ENCODE peak calls at places on chromosomes 4 and X, in five cellular contexts. One of them, this sample, is unnamed.

GRCh38 chr4:26866203-26866602 is 5.6 kb downstream of the STIM2 start:
- DNase-seq in T-helper 2 cell: no peak
- DNase-seq in fibroblast of mammary gland: no peak
- DNase-seq in lung microvascular endothelial cell: no peak
- DNase-seq in posterior vena cava: no peak
- DNase-seq in this sample: no peak

GRCh38 chrX:77276742-77277141 is 170.4 kb upstream of the FGF16 start:
- DNase-seq in T-helper 2 cell: no peak
- DNase-seq in posterior vena cava: no peak
- DNase-seq in fibroblast of mammary gland: no peak
- DNase-seq in lung microvascular endothelial cell: no peak
- DNase-seq in this sample: no peak

GRCh38 chrX:30955687-30956086 is 66.6 kb upstream of the TAB3 start:
- DNase-seq in lung microvascular endothelial cell: no peak
- DNase-seq in fibroblast of mammary gland: no peak
- DNase-seq in T-helper 2 cell: no peak
- DNase-seq in posterior vena cava: no peak
- DNase-seq in this sample: no peak

GRCh38 chr4:121668368-121669162 is 28.2 kb downstream of the ANXA5 start:
- DNase-seq in posterior vena cava: no peak
- DNase-seq in T-helper 2 cell: no peak
- DNase-seq in fibroblast of mammary gland: peak
- DNase-seq in lung microvascular endothelial cell: no peak
- DNase-seq in this sample: peak

GRCh38 chr4:112865443-112865842 is 184.0 kb upstream of the ANK2 start:
- DNase-seq in lung microvascular endothelial cell: no peak
- DNase-seq in fibroblast of mammary gland: peak
- DNase-seq in T-helper 2 cell: no peak
- DNase-seq in posterior vena cava: no peak
- DNase-seq in this sample: no peak

GRCh38 chrX:70769659-70770232 is 138.8 kb downstream of the TEX11 start:
- DNase-seq in lung microvascular endothelial cell: peak
- DNase-seq in T-helper 2 cell: no peak
- DNase-seq in posterior vena cava: no peak
- DNase-seq in fibroblast of mammary gland: peak
- DNase-seq in this sample: peak

GRCh38 chr4:80989921-80990544 is 40.5 kb upstream of the BMP3 start:
- DNase-seq in T-helper 2 cell: peak
- DNase-seq in fibroblast of mammary gland: peak
- DNase-seq in posterior vena cava: no peak
- DNase-seq in lung microvascular endothelial cell: peak
- DNase-seq in this sample: peak

GRCh38 chr4:85951-86350 is 32.8 kb downstream of the ZNF595 start:
- DNase-seq in fibroblast of mammary gland: no peak
- DNase-seq in lung microvascular endothelial cell: no peak
- DNase-seq in T-helper 2 cell: no peak
- DNase-seq in posterior vena cava: no peak
- DNase-seq in this sample: no peak

GRCh38 chrX:77160301-77160700 is 286.9 kb upstream of the FGF16 start:
- DNase-seq in lung microvascular endothelial cell: peak
- DNase-seq in posterior vena cava: no peak
- DNase-seq in T-helper 2 cell: no peak
- DNase-seq in fibroblast of mammary gland: no peak
- DNase-seq in this sample: no peak

GRCh38 chr4:15396157-15396800 is 31.6 kb upstream of the C1QTNF7 start:
- DNase-seq in fibroblast of mammary gland: peak
- DNase-seq in lung microvascular endothelial cell: peak
- DNase-seq in T-helper 2 cell: no peak
- DNase-seq in posterior vena cava: no peak
- DNase-seq in this sample: peak

GRCh38 chrX:72238721-72239475 is at the start of gene ERCC6L:
- DNase-seq in fibroblast of mammary gland: peak
- DNase-seq in posterior vena cava: peak
- DNase-seq in T-helper 2 cell: peak
- DNase-seq in lung microvascular endothelial cell: peak
- DNase-seq in this sample: peak

GRCh38 chr4:162634390-162634789 is 470.6 kb upstream of the FSTL5 start:
- DNase-seq in fibroblast of mammary gland: no peak
- DNase-seq in posterior vena cava: no peak
- DNase-seq in T-helper 2 cell: no peak
- DNase-seq in lung microvascular endothelial cell: no peak
- DNase-seq in this sample: no peak

GRCh38 chr4:39286263-39286662 is 79.9 kb downstream of the RFC1 start:
- DNase-seq in T-helper 2 cell: no peak
- DNase-seq in posterior vena cava: no peak
- DNase-seq in lung microvascular endothelial cell: no peak
- DNase-seq in fibroblast of mammary gland: no peak
- DNase-seq in this sample: peak

GRCh38 chr4:6953751-6954380 is 44.2 kb downstream of the TBC1D14 start:
- DNase-seq in T-helper 2 cell: no peak
- DNase-seq in posterior vena cava: peak
- DNase-seq in lung microvascular endothelial cell: no peak
- DNase-seq in fibroblast of mammary gland: peak
- DNase-seq in this sample: peak

GRCh38 chr4:72977936-72978485 is 91.5 kb downstream of the COX18 start:
- DNase-seq in posterior vena cava: no peak
- DNase-seq in T-helper 2 cell: no peak
- DNase-seq in fibroblast of mammary gland: no peak
- DNase-seq in lung microvascular endothelial cell: peak
- DNase-seq in this sample: no peak

GRCh38 chr4:13535708-13536361 is 8.5 kb downstream of the NKX3-2 start:
- DNase-seq in T-helper 2 cell: no peak
- DNase-seq in posterior vena cava: peak
- DNase-seq in lung microvascular endothelial cell: no peak
- DNase-seq in fibroblast of mammary gland: no peak
- DNase-seq in this sample: no peak

GRCh38 chr4:117771647-117772337 is 262.5 kb upstream of the NDST3 start:
- DNase-seq in fibroblast of mammary gland: no peak
- DNase-seq in T-helper 2 cell: no peak
- DNase-seq in lung microvascular endothelial cell: no peak
- DNase-seq in posterior vena cava: no peak
- DNase-seq in this sample: no peak

GRCh38 chrX:6898371-6898770 is 249.1 kb upstream of the STS start:
- DNase-seq in posterior vena cava: no peak
- DNase-seq in lung microvascular endothelial cell: no peak
- DNase-seq in T-helper 2 cell: no peak
- DNase-seq in fibroblast of mammary gland: no peak
- DNase-seq in this sample: no peak

GRCh38 chr4:116913451-116913850 is 171.9 kb downstream of the TRAM1L1 start:
- DNase-seq in fibroblast of mammary gland: no peak
- DNase-seq in lung microvascular endothelial cell: no peak
- DNase-seq in posterior vena cava: no peak
- DNase-seq in T-helper 2 cell: no peak
- DNase-seq in this sample: no peak

GRCh38 chrX:35890699-35891098 is 28.8 kb upstream of the CFAP47 start:
- DNase-seq in fibroblast of mammary gland: peak
- DNase-seq in posterior vena cava: no peak
- DNase-seq in lung microvascular endothelial cell: peak
- DNase-seq in T-helper 2 cell: no peak
- DNase-seq in this sample: peak

GRCh38 chr4:74114234-74114633 is 15.2 kb upstream of the CXCL2 start:
- DNase-seq in lung microvascular endothelial cell: no peak
- DNase-seq in posterior vena cava: no peak
- DNase-seq in fibroblast of mammary gland: peak
- DNase-seq in T-helper 2 cell: no peak
- DNase-seq in this sample: peak

GRCh38 chr4:8089862-8090261 is 68.8 kb downstream of the ABLIM2 start:
- DNase-seq in fibroblast of mammary gland: no peak
- DNase-seq in posterior vena cava: no peak
- DNase-seq in lung microvascular endothelial cell: no peak
- DNase-seq in T-helper 2 cell: no peak
- DNase-seq in this sample: no peak

GRCh38 chrX:119688856-119689455 is 4.0 kb downstream of the SEPTIN6 start:
- DNase-seq in fibroblast of mammary gland: no peak
- DNase-seq in posterior vena cava: no peak
- DNase-seq in T-helper 2 cell: peak
- DNase-seq in lung microvascular endothelial cell: no peak
- DNase-seq in this sample: no peak

GRCh38 chr4:141788169-141788915 is 152.0 kb downstream of the IL15 start:
- DNase-seq in lung microvascular endothelial cell: no peak
- DNase-seq in fibroblast of mammary gland: no peak
- DNase-seq in posterior vena cava: no peak
- DNase-seq in T-helper 2 cell: no peak
- DNase-seq in this sample: peak

GRCh38 chr4:67522851-67523671 is 22.2 kb downstream of the CENPC start:
- DNase-seq in fibroblast of mammary gland: peak
- DNase-seq in posterior vena cava: no peak
- DNase-seq in lung microvascular endothelial cell: peak
- DNase-seq in T-helper 2 cell: peak
- DNase-seq in this sample: peak

GRCh38 chr4:2962614-2963184 is 507 bp downstream of the NOP14 start:
- DNase-seq in fibroblast of mammary gland: peak
- DNase-seq in lung microvascular endothelial cell: peak
- DNase-seq in posterior vena cava: no peak
- DNase-seq in T-helper 2 cell: no peak
- DNase-seq in this sample: peak

GRCh38 chr4:112704991-112705845 is 68.3 kb downstream of the LARP7 start:
- DNase-seq in fibroblast of mammary gland: peak
- DNase-seq in lung microvascular endothelial cell: peak
- DNase-seq in posterior vena cava: no peak
- DNase-seq in T-helper 2 cell: no peak
- DNase-seq in this sample: peak

GRCh38 chr4:128583753-128584712 is 225.5 kb upstream of the JADE1 start:
- DNase-seq in T-helper 2 cell: no peak
- DNase-seq in posterior vena cava: no peak
- DNase-seq in lung microvascular endothelial cell: no peak
- DNase-seq in fibroblast of mammary gland: peak
- DNase-seq in this sample: no peak

GRCh38 chr4:1753256-1753655 is 31.9 kb downstream of the TACC3 start:
- DNase-seq in T-helper 2 cell: no peak
- DNase-seq in posterior vena cava: no peak
- DNase-seq in lung microvascular endothelial cell: no peak
- DNase-seq in fibroblast of mammary gland: no peak
- DNase-seq in this sample: no peak

GRCh38 chrX:101347859-101348451 is 587 bp downstream of the TIMM8A start:
- DNase-seq in T-helper 2 cell: no peak
- DNase-seq in fibroblast of mammary gland: peak
- DNase-seq in posterior vena cava: no peak
- DNase-seq in lung microvascular endothelial cell: peak
- DNase-seq in this sample: peak

GRCh38 chr4:59695355-59696053 is 1504.6 kb upstream of the ADGRL3 start:
- DNase-seq in lung microvascular endothelial cell: no peak
- DNase-seq in fibroblast of mammary gland: no peak
- DNase-seq in T-helper 2 cell: no peak
- DNase-seq in posterior vena cava: no peak
- DNase-seq in this sample: no peak

GRCh38 chr4:8545439-8545765 is 34.8 kb upstream of the GPR78 start:
- DNase-seq in posterior vena cava: no peak
- DNase-seq in lung microvascular endothelial cell: no peak
- DNase-seq in fibroblast of mammary gland: no peak
- DNase-seq in T-helper 2 cell: no peak
- DNase-seq in this sample: no peak

GRCh38 chr4:139625487-139625886 is 40.1 kb upstream of the MGST2 start:
- DNase-seq in lung microvascular endothelial cell: no peak
- DNase-seq in posterior vena cava: no peak
- DNase-seq in T-helper 2 cell: no peak
- DNase-seq in fibroblast of mammary gland: no peak
- DNase-seq in this sample: no peak

GRCh38 chrX:39899876-39900787 is 197.6 kb downstream of the BCOR start:
- DNase-seq in fibroblast of mammary gland: peak
- DNase-seq in posterior vena cava: no peak
- DNase-seq in lung microvascular endothelial cell: no peak
- DNase-seq in T-helper 2 cell: no peak
- DNase-seq in this sample: no peak

GRCh38 chrX:134546187-134546586 is 86.2 kb downstream of the HPRT1 start:
- DNase-seq in fibroblast of mammary gland: no peak
- DNase-seq in T-helper 2 cell: no peak
- DNase-seq in posterior vena cava: no peak
- DNase-seq in lung microvascular endothelial cell: no peak
- DNase-seq in this sample: no peak

GRCh38 chrX:110420771-110421498 is 62.3 kb downstream of the RTL9 start:
- DNase-seq in posterior vena cava: no peak
- DNase-seq in fibroblast of mammary gland: peak
- DNase-seq in T-helper 2 cell: no peak
- DNase-seq in lung microvascular endothelial cell: peak
- DNase-seq in this sample: peak